ENCODE peak calls at places on chromosome 1, in four cellular contexts. T is K562, I is GM12878, Q is HepG2. Z is an unnamed sample.
A peak's percentile ranks its signal among the peaks of the same experiment; 100 is the strongest.

GRCh38 chr1:26998319-26999300 is 5.1 kb downstream of the TRNP1 start:
- DNase-seq in I (no peak), T (no peak), Q (no peak), Z (no peak)

GRCh38 chr1:30657131-30658013 is 66.0 kb downstream of the MATN1 start:
- DNase-seq in T (no peak), Q (no peak), I (no peak), Z (no peak)

GRCh38 chr1:18261891-18262290 is 154.3 kb downstream of the IGSF21 start:
- DNase-seq in I (no peak), Q (no peak), T (no peak), Z (no peak)

GRCh38 chr1:38113080-38113743 is 66.6 kb upstream of the POU3F1 start:
- DNase-seq in I (no peak), T (no peak), Q (no peak), Z (no peak)

GRCh38 chr1:165912638-165913037 is 85.2 kb downstream of the UCK2 start:
- DNase-seq in Q (no peak), T (no peak), I (no peak), Z (no peak)

GRCh38 chr1:77513839-77514763 is 168.4 kb downstream of the ZZZ3 start:
- DNase-seq in I (no peak), T (no peak), Q (no peak), Z (no peak)

GRCh38 chr1:57532299-57532698 is 108.4 kb upstream of the DAB1 start:
- DNase-seq in Q (no peak), I (no peak), T (no peak), Z (no peak)

GRCh38 chr1:40844887-40845878 is 17.0 kb downstream of the CITED4 start:
- DNase-seq in I (no peak), Q (no peak), T (no peak), Z (no peak)

GRCh38 chr1:155226910-155227260 is 18.4 kb downstream of the MTX1 start:
- DNase-seq in T (peak; percentile 61), Q (peak; percentile 38), I (no peak), Z (peak; percentile 54)

GRCh38 chr1:19436716-19437476 is 48.4 kb downstream of the CAPZB start:
- DNase-seq in I (no peak), T (no peak), Q (peak; percentile 95), Z (no peak)

GRCh38 chr1:182700351-182700709 is 15.9 kb upstream of the RGS8 start:
- DNase-seq in I (no peak), Q (no peak), T (no peak), Z (no peak)

GRCh38 chr1:200982071-200982945 is 41.2 kb downstream of the KIF21B start:
- DNase-seq in I (no peak), T (no peak), Q (no peak), Z (no peak)

GRCh38 chr1:70204578-70204977 is 801 bp downstream of the LRRC40 start:
- DNase-seq in T (no peak), I (no peak), Q (no peak), Z (no peak)

GRCh38 chr1:194014004-194014403 is 827.6 kb upstream of the B3GALT2 start:
- DNase-seq in Q (no peak), T (no peak), I (no peak), Z (no peak)

GRCh38 chr1:71967670-71968069 is 314.7 kb downstream of the NEGR1 start:
- DNase-seq in Q (no peak), I (no peak), T (no peak), Z (no peak)

GRCh38 chr1:156232222-156232621 is 9.8 kb upstream of the BGLAP start:
- DNase-seq in Q (no peak), I (no peak), T (no peak), Z (no peak)
- TF ChIP-seq FOXM1 in Q (no peak), I (no peak), T (no peak), Z (no peak)

DNA sequence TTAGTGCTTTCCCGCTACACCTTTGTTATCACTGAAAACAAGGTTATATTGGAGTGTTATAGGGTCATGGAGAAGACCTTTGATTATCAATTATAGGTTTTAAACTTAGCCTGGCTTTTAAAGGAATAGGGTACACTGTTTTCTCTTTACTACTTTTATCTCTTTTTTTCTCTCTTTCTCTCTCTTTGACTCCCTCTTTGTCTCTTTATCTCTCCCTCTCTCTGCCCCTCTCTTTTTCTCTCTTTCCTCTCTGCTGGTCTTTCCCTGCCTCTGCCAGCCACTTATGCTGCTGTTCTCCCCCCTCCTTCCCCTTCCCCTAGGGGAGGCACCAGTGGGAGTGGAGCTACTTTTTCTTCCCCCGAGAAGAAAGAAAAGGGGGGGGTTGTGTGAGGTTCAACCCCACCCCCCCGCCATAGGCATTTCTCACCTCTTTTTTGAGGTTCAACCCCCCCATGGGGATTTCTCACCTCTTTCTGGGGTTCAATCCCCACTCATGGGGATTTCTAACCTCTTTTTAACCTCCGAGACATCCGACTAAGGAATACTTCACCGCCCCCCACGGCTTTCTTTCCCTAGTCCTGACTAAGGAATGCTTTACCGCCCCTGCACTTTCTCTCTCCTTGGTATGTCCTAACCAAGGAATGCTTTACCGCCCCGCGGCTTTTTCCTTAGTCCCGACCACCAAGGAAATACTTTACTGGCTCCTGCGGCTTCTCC is 17.2 kb upstream of the ZBTB8B start:
- DNase-seq in Q (no peak), T (no peak), I (no peak), Z (no peak)
- TF ChIP-seq BHLHE40 in Q (no peak), T (no peak), I (no peak), Z (peak; percentile 51)

DNA sequence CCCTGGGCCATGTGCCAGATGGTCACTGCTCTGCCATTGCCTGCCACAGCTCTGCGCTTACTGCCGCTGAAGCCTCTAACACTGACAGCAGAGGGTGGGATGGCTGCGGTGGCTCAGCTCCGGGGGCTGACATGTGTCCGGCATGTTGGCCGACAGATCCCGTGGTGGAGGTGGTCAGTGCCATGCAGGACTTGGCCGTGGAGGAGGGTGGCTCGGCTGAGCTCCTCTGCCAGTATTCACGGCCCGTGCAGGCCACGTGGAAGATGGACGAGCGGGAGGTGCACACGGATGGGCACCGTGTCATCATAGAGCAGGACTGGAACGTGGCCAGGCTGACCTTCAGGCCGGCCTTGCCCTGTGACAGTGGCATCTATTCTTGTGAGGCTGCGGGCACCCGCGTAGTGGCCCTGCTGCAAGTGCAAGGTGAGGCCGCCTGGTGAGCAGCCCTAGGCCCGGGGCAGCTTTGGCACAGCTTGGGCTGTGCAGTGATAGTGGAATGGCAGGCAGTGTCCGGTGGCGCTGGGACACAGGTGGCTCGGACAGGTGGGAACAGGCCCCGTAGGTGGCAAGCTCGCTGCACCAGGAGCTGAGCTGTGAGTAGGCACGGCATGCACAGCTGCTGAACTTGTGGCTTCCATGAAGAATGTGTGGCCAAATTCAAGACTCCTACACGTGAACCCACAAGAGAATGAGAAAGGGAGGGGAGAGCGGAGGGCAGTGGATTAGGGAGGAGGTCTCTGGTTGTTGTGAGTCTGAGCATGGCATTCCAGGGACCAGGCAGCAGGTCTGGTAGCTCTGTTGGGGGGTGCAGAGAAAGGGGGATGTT is 91.8 kb downstream of the TRIM11 start:
- DNase-seq in I (no peak), Q (no peak), T (no peak), Z (no peak)
- TF ChIP-seq FOXM1 in I (no peak), Q (no peak), T (no peak), Z (no peak)

GRCh38 chr1:169126335-169126734 is 19.8 kb downstream of the ATP1B1 start:
- DNase-seq in T (no peak), Q (no peak), I (no peak), Z (no peak)
- TF ChIP-seq BHLHE40 in T (no peak), Q (no peak), I (no peak), Z (no peak)

DNA sequence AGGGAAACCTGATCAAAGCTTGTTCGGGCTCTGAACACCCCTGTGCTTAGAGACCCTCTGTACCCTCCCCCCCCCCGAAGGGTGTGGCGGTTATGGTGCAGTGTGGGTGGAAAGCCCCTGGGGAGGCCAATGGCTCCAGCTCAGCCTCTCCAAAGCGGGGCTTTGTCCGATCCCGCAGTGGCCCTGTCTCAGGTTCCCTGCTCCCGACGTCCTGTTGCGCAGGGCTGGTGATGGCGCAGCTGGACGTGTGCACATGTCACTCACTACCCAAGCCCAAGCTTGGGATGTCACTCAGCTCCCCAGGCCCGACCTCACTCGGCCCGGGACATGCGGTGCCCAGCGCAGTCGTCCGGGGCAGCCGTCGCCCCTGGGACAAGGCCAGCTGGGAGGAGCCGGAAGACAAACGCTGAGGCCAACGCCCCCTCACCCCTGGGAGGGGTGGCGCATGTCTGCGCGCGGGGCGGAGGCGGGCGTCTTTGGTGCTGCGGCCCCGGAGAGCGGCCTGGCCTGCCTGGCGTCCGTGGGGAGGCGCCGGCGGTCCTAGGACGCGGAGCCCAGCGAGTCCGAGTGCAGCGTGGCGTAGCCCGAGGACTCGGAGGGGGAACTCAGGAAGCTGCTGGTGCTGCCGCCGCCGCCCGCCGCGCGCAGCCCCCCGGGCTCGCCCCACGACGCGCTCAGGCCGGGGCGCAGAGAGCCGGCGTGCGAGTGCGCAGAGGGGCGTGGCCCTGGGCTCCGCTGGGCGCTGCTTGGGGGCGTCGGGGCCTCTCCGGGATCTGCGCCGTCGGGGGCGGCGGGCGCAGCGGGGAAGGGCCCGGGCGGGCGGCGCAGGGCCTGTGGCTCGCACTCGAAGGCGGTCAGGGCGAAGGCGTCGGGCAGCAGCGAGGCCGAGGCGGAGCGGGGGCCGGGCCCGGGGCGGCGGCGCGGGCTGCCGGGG is 5.1 kb downstream of the HES3 start:
- DNase-seq in T (peak; percentile 87), I (no peak), Q (no peak), Z (no peak)
- TF ChIP-seq FOXM1 in T (no peak), I (no peak), Q (no peak), Z (no peak)

DNA sequence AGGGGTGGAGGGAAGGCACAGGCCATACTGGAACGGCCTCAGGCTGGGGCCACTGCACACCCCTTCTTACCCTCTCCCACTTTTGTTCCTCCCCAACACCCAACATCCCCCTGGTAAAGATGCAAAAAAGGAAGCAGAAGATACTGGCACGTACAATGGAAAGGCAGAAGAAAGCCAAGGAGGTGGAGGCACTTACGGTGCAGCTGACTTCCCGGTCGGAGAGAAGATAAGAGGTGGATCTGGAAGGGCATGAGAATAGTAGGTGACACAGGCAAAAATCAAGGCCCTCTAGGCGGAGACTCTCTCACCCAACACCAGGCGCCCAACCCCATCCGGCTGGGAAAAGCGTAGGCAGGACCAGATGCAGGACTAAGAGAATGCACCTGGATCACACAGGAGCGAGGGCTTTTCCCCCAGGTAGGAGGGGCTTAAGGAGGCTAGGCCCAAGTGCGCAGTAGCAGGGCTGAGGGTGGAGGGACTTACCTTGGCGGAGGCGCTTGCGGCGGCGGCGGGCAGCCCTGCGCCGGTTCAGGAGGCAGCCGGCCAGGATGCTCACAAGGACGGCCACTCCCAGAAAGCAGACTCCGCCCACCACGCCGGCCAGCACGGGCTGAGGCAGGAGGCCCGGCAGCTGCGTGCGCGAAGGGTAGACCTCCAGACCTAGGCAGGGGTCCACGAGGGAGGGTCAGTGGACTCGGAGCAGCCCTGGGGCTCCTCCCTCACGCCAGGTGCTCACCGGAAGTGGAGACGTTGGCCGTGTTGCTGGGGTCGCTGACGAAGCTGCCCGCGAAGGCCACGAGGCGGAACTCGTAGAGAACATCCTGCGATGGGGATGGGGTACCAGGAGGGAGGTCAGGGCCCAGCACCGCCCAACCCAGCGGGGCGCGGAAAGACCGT is 4.1 kb upstream of the TAGLN2 start:
- DNase-seq in I (no peak), T (peak; percentile 83), Q (no peak), Z (no peak)
- TF ChIP-seq BHLHE40 in I (no peak), T (peak; percentile 40), Q (no peak), Z (no peak)

GRCh38 chr1:15386128-15386824 is 23.4 kb upstream of the EFHD2 start:
- DNase-seq in T (no peak), Q (no peak), I (no peak), Z (no peak)
- TF ChIP-seq FOXM1 in T (no peak), Q (no peak), I (no peak), Z (no peak)